ENCODE peak calls at places on chromosomes 12 and 14, in four cellular contexts. U is IMR-90, Q is H9, O is H1. I is an unnamed sample.

GRCh38 chr12:55970775-55971174 is 3.1 kb upstream of the RAB5B start:
- DNase-seq in U (peak), Q (no peak), O (no peak), I (no peak)

GRCh38 chr14:58865520-58866281 is 227.9 kb downstream of the DACT1 start:
- DNase-seq in U (peak), O (no peak), Q (no peak), I (no peak)

GRCh38 chr12:49537709-49538601 is 875 bp upstream of the KCNH3 start:
- DNase-seq in Q (peak), U (no peak), O (no peak), I (peak)

GRCh38 chr12:29649722-29650121 is 134.0 kb downstream of the TMTC1 start:
- DNase-seq in Q (no peak), O (no peak), U (no peak), I (no peak)

GRCh38 chr12:92968201-92968813 is 39.2 kb upstream of the EEA1 start:
- DNase-seq in O (no peak), Q (no peak), U (peak), I (no peak)

GRCh38 chr12:109707470-109707821 is 6.2 kb upstream of the FAM222A start:
- DNase-seq in U (no peak), O (no peak), Q (no peak), I (no peak)

GRCh38 chr12:55073043-55074022 is 52.9 kb upstream of the OR9K2 start:
- DNase-seq in U (peak), O (peak), Q (peak), I (peak)

GRCh38 chr12:94046626-94047410 is 101.6 kb upstream of the PLXNC1 start:
- DNase-seq in O (no peak), Q (no peak), U (no peak), I (peak)

GRCh38 chr12:107225626-107226025 is 132.3 kb upstream of the CRY1 start:
- DNase-seq in U (peak), O (peak), Q (peak), I (peak)

GRCh38 chr12:5561843-5562242 is 129.9 kb downstream of the NTF3 start:
- DNase-seq in U (no peak), Q (no peak), O (peak), I (no peak)

GRCh38 chr12:7694556-7694955 is 1.0 kb downstream of the GDF3 start:
- DNase-seq in O (no peak), Q (peak), U (no peak), I (no peak)

GRCh38 chr14:99382781-99383456 is 97.7 kb downstream of the SETD3 start:
- DNase-seq in O (no peak), U (peak), Q (no peak), I (no peak)

GRCh38 chr12:53048780-53049401 is 974 bp upstream of the TNS2 start:
- DNase-seq in O (no peak), Q (peak), U (peak), I (peak)

GRCh38 chr12:64190140-64190539 is 32.0 kb downstream of the KICS2 start:
- DNase-seq in O (no peak), U (no peak), Q (no peak), I (no peak)

GRCh38 chr14:104881369-104881979 is 16.4 kb downstream of the CEP170B start:
- DNase-seq in O (no peak), U (no peak), Q (no peak), I (no peak)

GRCh38 chr14:93880025-93880820 is 46.9 kb upstream of the FAM181A start:
- DNase-seq in Q (no peak), O (no peak), U (no peak), I (peak)

GRCh38 chr12:57276935-57277563 is 26.1 kb upstream of the STAC3 start:
- DNase-seq in U (peak), O (no peak), Q (peak), I (peak)

GRCh38 chr12:85007836-85008235 is 28.2 kb downstream of the TSPAN19 start:
- DNase-seq in U (peak), Q (no peak), O (no peak), I (no peak)

GRCh38 chr14:75418779-75419768 is 8.7 kb upstream of the JDP2 start:
- DNase-seq in Q (peak), U (no peak), O (peak), I (peak)

GRCh38 chr14:106455026-106455425 is 928.6 kb downstream of the TMEM121 start:
- DNase-seq in O (no peak), U (no peak), Q (no peak), I (no peak)

GRCh38 chr14:58313699-58314098 is 15.3 kb downstream of the ARID4A start:
- DNase-seq in O (no peak), U (no peak), Q (no peak), I (no peak)

GRCh38 chr12:57085999-57086950 is 2.6 kb upstream of the NAB2 start:
- DNase-seq in Q (peak), O (peak), U (peak), I (peak)

GRCh38 chr14:84217066-84217465 is 1312.9 kb upstream of the FLRT2 start:
- DNase-seq in O (no peak), U (peak), Q (no peak), I (no peak)

GRCh38 chr12:95674088-95674595 is 116.4 kb downstream of the NTN4 start:
- DNase-seq in U (no peak), O (no peak), Q (no peak), I (no peak)

GRCh38 chr14:106843951-106844483 is 1317.6 kb downstream of the TMEM121 start:
- DNase-seq in U (no peak), O (no peak), Q (no peak), I (no peak)

GRCh38 chr14:76564471-76565119 is 188.7 kb downstream of the ESRRB start:
- DNase-seq in U (no peak), O (no peak), Q (peak), I (peak)

GRCh38 chr12:69698769-69699540 is at the start of gene BEST3:
- DNase-seq in Q (no peak), U (no peak), O (no peak), I (no peak)

DNA sequence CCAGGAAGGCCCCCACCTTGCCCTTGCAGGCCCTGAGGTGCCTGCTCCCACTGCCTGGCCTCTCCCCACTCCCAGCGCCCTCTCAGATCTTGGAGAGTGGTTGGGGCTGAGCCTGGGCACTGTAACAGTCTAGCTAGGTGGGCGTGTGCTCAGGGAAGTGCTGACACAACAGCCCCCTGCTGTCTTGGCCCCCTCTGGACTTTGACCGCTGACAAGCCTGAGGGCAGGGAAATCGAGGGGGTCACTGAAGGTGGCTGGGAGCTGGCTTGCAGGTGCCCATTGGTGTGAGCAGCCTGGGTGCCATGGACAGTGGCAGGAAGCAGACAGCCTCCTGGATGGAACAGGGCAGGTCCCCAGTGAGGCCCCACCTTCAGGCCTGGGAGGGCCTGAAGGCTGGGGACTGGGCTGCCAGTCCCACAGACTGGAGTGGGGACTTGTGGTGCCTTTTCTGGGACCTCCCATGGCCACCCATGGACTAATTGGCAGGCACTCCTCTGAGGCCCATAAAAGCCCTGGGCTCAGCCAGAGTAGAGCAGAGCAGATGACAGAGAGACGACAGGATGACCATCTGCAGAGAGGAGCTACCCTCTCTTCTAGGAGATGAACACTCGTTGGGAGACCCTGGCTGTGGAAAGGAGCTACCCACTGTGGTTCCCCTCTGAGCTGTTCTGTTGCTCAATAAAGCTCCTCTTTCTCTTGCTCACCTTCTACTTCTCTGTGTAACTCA is 158.6 kb upstream of the SLC38A2 start:
- DNase-seq in U (no peak), Q (no peak), O (no peak), I (no peak)
- H4K5ac ChIP-seq in U (no peak), Q (no peak), O (no peak), I (no peak)

GRCh38 chr12:114729731-114730130 is 45.8 kb upstream of the TBX3 start:
- DNase-seq in O (no peak), U (peak), Q (no peak), I (no peak)

GRCh38 chr12:114733919-114734318 is 49.9 kb upstream of the TBX3 start:
- DNase-seq in U (no peak), Q (no peak), O (no peak), I (no peak)

GRCh38 chr12:114735680-114736374 is 51.9 kb upstream of the TBX3 start:
- DNase-seq in U (no peak), O (peak), Q (peak), I (no peak)

GRCh38 chr12:114735011-114735410 is 51.0 kb upstream of the TBX3 start:
- DNase-seq in O (peak), U (no peak), Q (peak), I (peak)

DNA sequence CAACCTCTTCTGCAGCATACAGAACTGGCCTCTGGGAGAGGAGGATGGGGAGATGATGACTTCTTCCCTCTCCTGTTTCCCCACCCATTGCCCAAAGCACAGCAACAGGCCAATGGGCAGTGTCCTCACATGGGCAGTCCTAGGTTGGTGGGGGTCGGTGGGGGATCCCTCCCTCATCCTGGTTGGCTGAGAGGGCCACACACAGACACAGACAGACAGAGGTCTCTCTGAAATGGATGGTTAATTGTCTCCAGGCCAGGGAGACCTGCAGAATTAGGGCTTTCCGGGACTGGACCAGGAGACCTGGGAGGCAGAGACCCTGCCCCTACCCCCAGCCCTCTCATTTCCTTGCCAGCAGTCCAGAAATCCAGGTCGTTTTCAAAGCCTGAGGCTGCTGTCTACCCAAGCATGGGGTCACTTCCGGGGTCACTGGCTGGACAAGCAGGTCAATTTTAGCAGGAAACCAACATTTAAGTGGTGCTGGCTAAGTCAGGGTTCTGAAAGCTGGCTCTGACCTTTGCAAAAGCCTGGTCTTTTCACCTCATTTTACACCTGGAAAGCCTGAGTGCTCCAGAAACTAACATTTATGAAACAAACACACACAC is 48.6 kb upstream of the TBX3 start:
- DNase-seq in Q (peak), U (no peak), O (no peak), I (no peak)
- H3K18ac ChIP-seq in Q (no peak), U (no peak), O (peak), I (no peak)

GRCh38 chr12:110917961-110918360 is 2.4 kb downstream of the MYL2 start:
- DNase-seq in Q (no peak), U (no peak), O (no peak), I (no peak)
- H4K5ac ChIP-seq in Q (no peak), U (no peak), O (no peak), I (no peak)

GRCh38 chr12:121170581-121171260 is 38.0 kb downstream of the P2RX7 start:
- DNase-seq in U (no peak), O (no peak), Q (no peak), I (no peak)
- H3K18ac ChIP-seq in U (no peak), O (no peak), Q (no peak), I (no peak)

DNA sequence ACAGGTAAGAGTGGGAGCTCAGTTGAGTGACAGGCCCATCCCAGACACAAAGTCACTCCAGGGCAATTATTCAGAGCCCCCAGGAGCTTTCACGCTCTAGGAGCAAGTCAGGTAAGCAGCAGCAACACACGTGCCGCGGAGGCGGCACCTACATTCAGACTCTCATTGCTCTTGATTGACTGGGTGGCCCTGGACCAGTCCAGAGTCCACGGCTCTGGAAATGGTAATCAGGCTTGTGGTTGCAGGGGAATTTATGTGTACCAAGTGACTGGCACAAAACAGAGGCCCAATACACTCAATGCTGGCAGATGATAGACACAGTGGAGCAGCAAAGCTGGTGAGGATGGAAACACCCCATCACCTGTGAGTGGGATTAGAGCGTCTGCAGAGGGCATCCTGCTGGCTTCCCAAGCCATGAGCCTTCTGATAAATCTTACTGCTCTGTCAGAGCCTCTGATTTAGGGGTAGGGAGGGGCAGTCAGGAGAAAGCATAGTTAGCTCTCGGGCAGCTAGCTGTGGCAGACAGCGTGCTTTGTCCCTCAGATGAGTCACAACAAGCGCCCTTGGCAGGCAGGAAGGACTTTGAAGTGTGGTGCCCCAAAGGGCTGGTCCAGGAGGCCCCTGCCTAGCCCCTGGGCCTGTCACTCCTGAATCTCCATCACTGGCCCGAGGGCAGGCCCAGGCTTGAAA is 344.7 kb downstream of the CACNA1C start:
- DNase-seq in O (no peak), U (no peak), Q (no peak), I (no peak)
- H4K5ac ChIP-seq in O (no peak), U (no peak), Q (no peak), I (no peak)

GRCh38 chr12:3086729-3087323 is 9.6 kb downstream of the TSPAN9 start:
- DNase-seq in U (no peak), Q (no peak), O (no peak), I (no peak)

GRCh38 chr12:3090238-3091029 is 13.3 kb downstream of the TSPAN9 start:
- DNase-seq in U (no peak), Q (peak), O (no peak), I (no peak)

GRCh38 chr12:3087758-3088157 is 10.6 kb downstream of the TSPAN9 start:
- DNase-seq in O (no peak), U (no peak), Q (no peak), I (no peak)

GRCh38 chr12:3089588-3089987 is 12.4 kb downstream of the TSPAN9 start:
- DNase-seq in O (no peak), Q (no peak), U (no peak), I (no peak)

DNA sequence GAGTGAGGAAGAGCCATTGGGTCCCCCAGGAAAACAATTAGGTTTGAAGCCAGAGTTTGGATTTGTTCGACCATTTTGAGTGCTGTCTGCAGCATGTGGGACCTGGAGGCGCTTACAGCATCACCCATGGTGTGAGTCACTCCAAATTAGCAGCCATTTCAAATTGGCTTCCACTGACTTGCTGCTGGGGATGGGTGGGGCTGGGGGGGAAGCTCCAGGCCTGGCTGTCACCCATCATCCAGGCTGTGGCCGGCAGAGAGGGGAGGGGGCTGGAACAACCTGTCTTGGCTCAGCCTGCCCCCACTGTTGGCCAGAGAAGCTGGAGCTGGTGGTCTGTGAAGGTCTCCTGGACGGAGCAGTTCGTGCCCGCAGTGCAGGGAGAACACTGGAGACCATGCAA is 11.1 kb downstream of the TSPAN9 start:
- DNase-seq in Q (peak), O (no peak), U (no peak), I (no peak)
- H3K18ac ChIP-seq in Q (no peak), O (no peak), U (no peak), I (no peak)